ENCODE peak calls at places on chromosomes 4 and X, in eight cellular contexts. One of them, this sample, is unnamed. For H3K27me3, the result is how much of the 10 kb centered on the place peaks cover.

GRCh38 chr4:128228778-128229457 is 58.7 kb downstream of the PGRMC2 start:
- DNase-seq in Karpas-422: no peak
- DNase-seq in uterus: no peak
- DNase-seq in ascending aorta: no peak
- DNase-seq in pancreas: no peak
- DNase-seq in fibroblast of lung: no peak
- DNase-seq in AG04450: peak
- DNase-seq in CD4-positive, CD25-positive, alpha-beta regulatory T cell: no peak
- DNase-seq in this sample: no peak

GRCh38 chr4:75087416-75087815 is 154.5 kb downstream of the PARM1 start:
- DNase-seq in Karpas-422: no peak
- DNase-seq in uterus: no peak
- DNase-seq in ascending aorta: no peak
- DNase-seq in pancreas: no peak
- DNase-seq in fibroblast of lung: no peak
- DNase-seq in AG04450: no peak
- DNase-seq in CD4-positive, CD25-positive, alpha-beta regulatory T cell: no peak
- DNase-seq in this sample: no peak

GRCh38 chr4:174591243-174592021 is 69.1 kb upstream of the HPGD start:
- DNase-seq in Karpas-422: no peak
- DNase-seq in uterus: no peak
- DNase-seq in ascending aorta: no peak
- DNase-seq in pancreas: no peak
- DNase-seq in fibroblast of lung: no peak
- DNase-seq in AG04450: no peak
- DNase-seq in CD4-positive, CD25-positive, alpha-beta regulatory T cell: no peak
- DNase-seq in this sample: no peak

GRCh38 chr4:72568959-72569718 is at the start of gene ADAMTS3:
- DNase-seq in Karpas-422: no peak
- DNase-seq in uterus: peak
- DNase-seq in ascending aorta: no peak
- DNase-seq in pancreas: peak
- DNase-seq in fibroblast of lung: peak
- DNase-seq in AG04450: peak
- DNase-seq in CD4-positive, CD25-positive, alpha-beta regulatory T cell: no peak
- DNase-seq in this sample: no peak

GRCh38 chr4:75545526-75545925 is 10.3 kb upstream of the ODAPH start:
- DNase-seq in Karpas-422: no peak
- DNase-seq in uterus: no peak
- DNase-seq in ascending aorta: no peak
- DNase-seq in pancreas: no peak
- DNase-seq in fibroblast of lung: peak
- DNase-seq in AG04450: no peak
- DNase-seq in CD4-positive, CD25-positive, alpha-beta regulatory T cell: no peak
- DNase-seq in this sample: no peak

GRCh38 chr4:7798215-7798995 is 141.3 kb downstream of the AFAP1 start:
- DNase-seq in Karpas-422: no peak
- DNase-seq in uterus: no peak
- DNase-seq in ascending aorta: no peak
- DNase-seq in pancreas: no peak
- DNase-seq in fibroblast of lung: peak
- DNase-seq in AG04450: no peak
- DNase-seq in CD4-positive, CD25-positive, alpha-beta regulatory T cell: no peak
- DNase-seq in this sample: no peak

GRCh38 chr4:121373841-121374240 is 7.0 kb downstream of the QRFPR start:
- DNase-seq in Karpas-422: no peak
- DNase-seq in uterus: no peak
- DNase-seq in ascending aorta: no peak
- DNase-seq in pancreas: no peak
- DNase-seq in fibroblast of lung: no peak
- DNase-seq in AG04450: no peak
- DNase-seq in CD4-positive, CD25-positive, alpha-beta regulatory T cell: no peak
- DNase-seq in this sample: no peak

GRCh38 chr4:115187136-115187535 is 73.7 kb upstream of the NDST4 start:
- DNase-seq in Karpas-422: no peak
- DNase-seq in uterus: no peak
- DNase-seq in ascending aorta: no peak
- DNase-seq in pancreas: no peak
- DNase-seq in fibroblast of lung: peak
- DNase-seq in AG04450: no peak
- DNase-seq in CD4-positive, CD25-positive, alpha-beta regulatory T cell: no peak
- DNase-seq in this sample: no peak

GRCh38 chrX:55489315-55490009 is at the start of gene USP51:
- DNase-seq in Karpas-422: no peak
- DNase-seq in uterus: peak
- DNase-seq in ascending aorta: no peak
- DNase-seq in pancreas: peak
- DNase-seq in fibroblast of lung: peak
- DNase-seq in AG04450: no peak
- DNase-seq in CD4-positive, CD25-positive, alpha-beta regulatory T cell: peak
- DNase-seq in this sample: no peak

GRCh38 chr4:148425327-148426110 is 16.7 kb downstream of the NR3C2 start:
- DNase-seq in Karpas-422: no peak
- DNase-seq in uterus: no peak
- DNase-seq in ascending aorta: no peak
- DNase-seq in pancreas: no peak
- DNase-seq in fibroblast of lung: no peak
- DNase-seq in AG04450: no peak
- DNase-seq in CD4-positive, CD25-positive, alpha-beta regulatory T cell: no peak
- DNase-seq in this sample: no peak

GRCh38 chrX:74349387-74349786 is 45.4 kb downstream of the ZCCHC13 start:
- DNase-seq in Karpas-422: no peak
- DNase-seq in uterus: no peak
- DNase-seq in ascending aorta: no peak
- DNase-seq in pancreas: no peak
- DNase-seq in fibroblast of lung: peak
- DNase-seq in AG04450: peak
- DNase-seq in CD4-positive, CD25-positive, alpha-beta regulatory T cell: no peak
- DNase-seq in this sample: no peak

GRCh38 chrX:78517124-78517523 is 142.0 kb downstream of the RTL3 start:
- DNase-seq in Karpas-422: no peak
- DNase-seq in uterus: no peak
- DNase-seq in ascending aorta: no peak
- DNase-seq in pancreas: no peak
- DNase-seq in fibroblast of lung: peak
- DNase-seq in AG04450: no peak
- DNase-seq in CD4-positive, CD25-positive, alpha-beta regulatory T cell: peak
- DNase-seq in this sample: peak

GRCh38 chr4:137213372-137214173 is 318.7 kb downstream of the PCDH18 start:
- DNase-seq in Karpas-422: no peak
- DNase-seq in uterus: no peak
- DNase-seq in ascending aorta: no peak
- DNase-seq in pancreas: no peak
- DNase-seq in fibroblast of lung: peak
- DNase-seq in AG04450: peak
- DNase-seq in CD4-positive, CD25-positive, alpha-beta regulatory T cell: no peak
- DNase-seq in this sample: no peak

GRCh38 chr4:75919914-75920313 is 17.7 kb upstream of the PPEF2 start:
- DNase-seq in Karpas-422: no peak
- DNase-seq in uterus: no peak
- DNase-seq in ascending aorta: no peak
- DNase-seq in pancreas: no peak
- DNase-seq in fibroblast of lung: peak
- DNase-seq in AG04450: no peak
- DNase-seq in CD4-positive, CD25-positive, alpha-beta regulatory T cell: no peak
- DNase-seq in this sample: no peak

GRCh38 chr4:10089346-10089745 is 27.3 kb downstream of the WDR1 start:
- DNase-seq in Karpas-422: peak
- DNase-seq in uterus: no peak
- DNase-seq in ascending aorta: no peak
- DNase-seq in pancreas: peak
- DNase-seq in fibroblast of lung: no peak
- DNase-seq in AG04450: no peak
- DNase-seq in CD4-positive, CD25-positive, alpha-beta regulatory T cell: no peak
- DNase-seq in this sample: no peak

GRCh38 chr4:36399762-36400353 is 118.4 kb downstream of the DTHD1 start:
- DNase-seq in Karpas-422: peak
- DNase-seq in uterus: no peak
- DNase-seq in ascending aorta: no peak
- DNase-seq in pancreas: no peak
- DNase-seq in fibroblast of lung: peak
- DNase-seq in AG04450: no peak
- DNase-seq in CD4-positive, CD25-positive, alpha-beta regulatory T cell: peak
- DNase-seq in this sample: peak

GRCh38 chrX:18931972-18932371 is 51.9 kb downstream of the PHKA2 start:
- DNase-seq in Karpas-422: peak
- DNase-seq in uterus: no peak
- DNase-seq in ascending aorta: no peak
- DNase-seq in pancreas: no peak
- DNase-seq in fibroblast of lung: peak
- DNase-seq in AG04450: no peak
- DNase-seq in CD4-positive, CD25-positive, alpha-beta regulatory T cell: no peak
- DNase-seq in this sample: no peak

GRCh38 chr4:177484613-177485021 is 42.4 kb upstream of the AGA start:
- DNase-seq in Karpas-422: no peak
- DNase-seq in uterus: no peak
- DNase-seq in ascending aorta: no peak
- DNase-seq in pancreas: no peak
- DNase-seq in fibroblast of lung: peak
- DNase-seq in AG04450: peak
- DNase-seq in CD4-positive, CD25-positive, alpha-beta regulatory T cell: no peak
- DNase-seq in this sample: no peak

GRCh38 chr4:133565379-133565778 is 416.3 kb downstream of the PCDH10 start:
- DNase-seq in Karpas-422: no peak
- DNase-seq in uterus: no peak
- DNase-seq in ascending aorta: no peak
- DNase-seq in pancreas: no peak
- DNase-seq in fibroblast of lung: peak
- DNase-seq in AG04450: no peak
- DNase-seq in CD4-positive, CD25-positive, alpha-beta regulatory T cell: no peak
- DNase-seq in this sample: no peak

GRCh38 chr4:6339818-6340445 is 70.3 kb downstream of the WFS1 start:
- DNase-seq in Karpas-422: no peak
- DNase-seq in uterus: no peak
- DNase-seq in ascending aorta: no peak
- DNase-seq in pancreas: no peak
- DNase-seq in fibroblast of lung: no peak
- DNase-seq in AG04450: no peak
- DNase-seq in CD4-positive, CD25-positive, alpha-beta regulatory T cell: no peak
- DNase-seq in this sample: no peak
- H3K27ac ChIP-seq in Karpas-422: no peak
- H3K27ac ChIP-seq in uterus: no peak
- H3K27ac ChIP-seq in ascending aorta: no peak
- H3K27ac ChIP-seq in pancreas: no peak
- H3K27ac ChIP-seq in fibroblast of lung: no peak
- H3K27ac ChIP-seq in AG04450: no peak
- H3K27ac ChIP-seq in CD4-positive, CD25-positive, alpha-beta regulatory T cell: no peak
- H3K27ac ChIP-seq in this sample: no peak

GRCh38 chr4:1462768-1463075 is 56.5 kb upstream of the NKX1-1 start:
- DNase-seq in Karpas-422: no peak
- DNase-seq in uterus: no peak
- DNase-seq in ascending aorta: no peak
- DNase-seq in pancreas: no peak
- DNase-seq in fibroblast of lung: no peak
- DNase-seq in AG04450: no peak
- DNase-seq in CD4-positive, CD25-positive, alpha-beta regulatory T cell: no peak
- DNase-seq in this sample: no peak

GRCh38 chr4:1463927-1464540 is 57.8 kb upstream of the NKX1-1 start:
- DNase-seq in Karpas-422: no peak
- DNase-seq in uterus: peak
- DNase-seq in ascending aorta: no peak
- DNase-seq in pancreas: no peak
- DNase-seq in fibroblast of lung: no peak
- DNase-seq in AG04450: no peak
- DNase-seq in CD4-positive, CD25-positive, alpha-beta regulatory T cell: no peak
- DNase-seq in this sample: no peak

GRCh38 chr4:1463088-1463926 is 57.1 kb upstream of the NKX1-1 start:
- DNase-seq in Karpas-422: no peak
- DNase-seq in uterus: peak
- DNase-seq in ascending aorta: no peak
- DNase-seq in pancreas: no peak
- DNase-seq in fibroblast of lung: peak
- DNase-seq in AG04450: peak
- DNase-seq in CD4-positive, CD25-positive, alpha-beta regulatory T cell: no peak
- DNase-seq in this sample: no peak

GRCh38 chr4:1460967-1461868 is 55.0 kb upstream of the NKX1-1 start:
- DNase-seq in Karpas-422: no peak
- DNase-seq in uterus: peak
- DNase-seq in ascending aorta: no peak
- DNase-seq in pancreas: no peak
- DNase-seq in fibroblast of lung: no peak
- DNase-seq in AG04450: no peak
- DNase-seq in CD4-positive, CD25-positive, alpha-beta regulatory T cell: no peak
- DNase-seq in this sample: no peak

DNA sequence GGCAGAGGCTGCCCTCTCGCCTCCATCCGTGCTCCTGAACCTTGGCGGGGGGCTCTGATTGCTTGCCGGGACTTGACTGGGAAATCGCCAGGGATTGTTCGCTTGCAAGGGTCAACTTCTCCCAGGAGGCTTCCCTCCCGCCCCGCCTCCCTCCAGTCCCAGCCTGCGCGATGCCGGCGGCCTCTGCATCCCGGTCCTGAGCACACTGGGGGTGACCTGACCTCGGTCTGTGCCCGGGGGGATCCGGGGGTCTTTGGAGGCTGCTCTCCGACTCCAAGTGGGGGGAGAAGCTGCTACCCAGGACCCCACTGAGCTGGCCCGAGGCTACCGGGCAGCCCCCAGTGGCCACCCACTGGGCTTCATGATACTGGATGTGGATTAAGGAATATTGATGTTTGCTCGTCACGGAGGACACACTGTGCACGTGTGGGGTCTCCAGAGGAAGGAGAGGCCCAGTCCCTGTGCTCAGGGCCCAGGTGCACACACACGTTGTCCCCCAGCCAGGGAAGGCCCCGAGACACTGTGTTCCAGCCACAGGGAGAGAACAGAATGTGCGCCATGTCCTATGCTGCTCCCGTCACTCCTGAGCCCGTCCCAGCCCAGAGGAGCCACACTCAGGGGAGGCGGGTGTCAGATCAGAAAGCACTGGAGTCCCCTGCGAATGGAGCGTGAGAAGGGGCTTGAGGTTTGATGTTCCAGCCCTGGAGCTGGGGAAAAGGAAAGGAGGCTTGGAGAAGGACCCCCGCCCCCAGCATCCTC is 55.9 kb upstream of the NKX1-1 start:
- DNase-seq in Karpas-422: no peak
- DNase-seq in uterus: no peak
- DNase-seq in ascending aorta: no peak
- DNase-seq in pancreas: no peak
- DNase-seq in fibroblast of lung: no peak
- DNase-seq in AG04450: no peak
- DNase-seq in CD4-positive, CD25-positive, alpha-beta regulatory T cell: no peak
- DNase-seq in this sample: no peak
- H3K27me3 ChIP-seq in Karpas-422: under half
- H3K27me3 ChIP-seq in uterus: under half
- H3K27me3 ChIP-seq in ascending aorta: under half
- H3K27me3 ChIP-seq in pancreas: under half
- H3K27me3 ChIP-seq in fibroblast of lung: under half
- H3K27me3 ChIP-seq in AG04450: half or more
- H3K27me3 ChIP-seq in CD4-positive, CD25-positive, alpha-beta regulatory T cell: under half
- H3K27me3 ChIP-seq in this sample: under half

GRCh38 chrX:41491267-41492004 is 44.3 kb downstream of the NYX start:
- DNase-seq in Karpas-422: no peak
- DNase-seq in uterus: no peak
- DNase-seq in ascending aorta: no peak
- DNase-seq in pancreas: no peak
- DNase-seq in fibroblast of lung: peak
- DNase-seq in AG04450: peak
- DNase-seq in CD4-positive, CD25-positive, alpha-beta regulatory T cell: no peak
- DNase-seq in this sample: no peak
- H3K4me3 ChIP-seq in Karpas-422: no peak
- H3K4me3 ChIP-seq in uterus: no peak
- H3K4me3 ChIP-seq in ascending aorta: no peak
- H3K4me3 ChIP-seq in pancreas: no peak
- H3K4me3 ChIP-seq in fibroblast of lung: no peak
- H3K4me3 ChIP-seq in AG04450: peak
- H3K4me3 ChIP-seq in CD4-positive, CD25-positive, alpha-beta regulatory T cell: no peak
- H3K4me3 ChIP-seq in this sample: no peak

GRCh38 chrX:153667931-153668396 is 5.6 kb downstream of the PNCK start:
- DNase-seq in Karpas-422: peak
- DNase-seq in uterus: peak
- DNase-seq in ascending aorta: no peak
- DNase-seq in pancreas: peak
- DNase-seq in fibroblast of lung: peak
- DNase-seq in AG04450: peak
- DNase-seq in CD4-positive, CD25-positive, alpha-beta regulatory T cell: peak
- DNase-seq in this sample: peak
- H3K27ac ChIP-seq in Karpas-422: no peak
- H3K27ac ChIP-seq in uterus: no peak
- H3K27ac ChIP-seq in ascending aorta: no peak
- H3K27ac ChIP-seq in pancreas: no peak
- H3K27ac ChIP-seq in fibroblast of lung: no peak
- H3K27ac ChIP-seq in AG04450: no peak
- H3K27ac ChIP-seq in CD4-positive, CD25-positive, alpha-beta regulatory T cell: no peak
- H3K27ac ChIP-seq in this sample: no peak